ENCODE peak calls at places on chromosomes 6 and 20, in six cellular contexts. T is breast epithelium; S is neural progenitor cell; X is CD4-positive, alpha-beta T cell; D is small intestine; G is heart right ventricle. Z is an unnamed sample.

GRCh38 chr6:108171918-108172516 is 6.2 kb downstream of the NR2E1 start:
- DNase-seq in T (no peak), S (no peak), X (no peak), D (no peak), G (no peak), Z (no peak)

GRCh38 chr6:156175971-156176421 is 601.2 kb upstream of the ARID1B start:
- DNase-seq in T (peak; percentile 44), S (peak; percentile 88), X (no peak), D (peak; percentile 7), G (peak; percentile 75), Z (no peak)

GRCh38 chr6:2158596-2159271 is 86.7 kb downstream of the GMDS start:
- DNase-seq in T (no peak), S (peak; percentile 88), X (no peak), D (no peak), G (no peak), Z (no peak)

GRCh38 chr20:20230741-20231140 is 137.2 kb upstream of the INSM1 start:
- DNase-seq in T (no peak), S (no peak), X (no peak), D (no peak), G (no peak), Z (no peak)

GRCh38 chr20:62025832-62026563 is 39.7 kb downstream of the TAF4 start:
- DNase-seq in T (no peak), S (no peak), X (no peak), D (no peak), G (peak; percentile 63), Z (no peak)

GRCh38 chr20:7893019-7893730 is 47.1 kb downstream of the HAO1 start:
- DNase-seq in T (no peak), S (no peak), X (no peak), D (no peak), G (no peak), Z (peak; percentile 56)

GRCh38 chr6:30862156-30862875 is 22.0 kb upstream of the DDR1 start:
- DNase-seq in T (no peak), S (no peak), X (no peak), D (no peak), G (no peak), Z (no peak)

GRCh38 chr6:22113046-22113766 is 183.6 kb downstream of the PRL start:
- DNase-seq in T (peak; percentile 24), S (no peak), X (no peak), D (no peak), G (peak; percentile 12), Z (peak; percentile 96)

GRCh38 chr6:17432356-17432755 is 39.0 kb downstream of the CAP2 start:
- DNase-seq in T (no peak), S (no peak), X (no peak), D (no peak), G (no peak), Z (no peak)

GRCh38 chr6:23591761-23592160 is 534.3 kb upstream of the NRSN1 start:
- DNase-seq in T (no peak), S (no peak), X (no peak), D (no peak), G (no peak), Z (no peak)

GRCh38 chr20:58433029-58433657 is 44.1 kb downstream of the VAPB start:
- DNase-seq in T (no peak), S (no peak), X (no peak), D (no peak), G (no peak), Z (no peak)
- H3K27ac ChIP-seq in T (no peak overlapping the region), S (no peak overlapping the region), X (no peak overlapping the region), D (peak overlapping the region; percentile 14), G (no peak overlapping the region), Z (no peak overlapping the region)

GRCh38 chr6:89144358-89145041 is 1.4 kb upstream of the PM20D2 start:
- DNase-seq in T (no peak), S (no peak), X (no peak), D (no peak), G (no peak), Z (no peak)

GRCh38 chr6:89145962-89146747 is at the start of gene PM20D2:
- DNase-seq in T (no peak), S (peak; percentile 79), X (peak; percentile 69), D (peak; percentile 64), G (peak; percentile 52), Z (no peak)

GRCh38 chr6:89145461-89145961 is 344 bp upstream of the PM20D2 start:
- DNase-seq in T (no peak), S (peak; percentile 2), X (no peak), D (peak; percentile 58), G (no peak), Z (no peak)

GRCh38 chr6:89148016-89148750 is 2.3 kb downstream of the PM20D2 start:
- DNase-seq in T (no peak), S (no peak), X (no peak), D (no peak), G (no peak), Z (no peak)

DNA sequence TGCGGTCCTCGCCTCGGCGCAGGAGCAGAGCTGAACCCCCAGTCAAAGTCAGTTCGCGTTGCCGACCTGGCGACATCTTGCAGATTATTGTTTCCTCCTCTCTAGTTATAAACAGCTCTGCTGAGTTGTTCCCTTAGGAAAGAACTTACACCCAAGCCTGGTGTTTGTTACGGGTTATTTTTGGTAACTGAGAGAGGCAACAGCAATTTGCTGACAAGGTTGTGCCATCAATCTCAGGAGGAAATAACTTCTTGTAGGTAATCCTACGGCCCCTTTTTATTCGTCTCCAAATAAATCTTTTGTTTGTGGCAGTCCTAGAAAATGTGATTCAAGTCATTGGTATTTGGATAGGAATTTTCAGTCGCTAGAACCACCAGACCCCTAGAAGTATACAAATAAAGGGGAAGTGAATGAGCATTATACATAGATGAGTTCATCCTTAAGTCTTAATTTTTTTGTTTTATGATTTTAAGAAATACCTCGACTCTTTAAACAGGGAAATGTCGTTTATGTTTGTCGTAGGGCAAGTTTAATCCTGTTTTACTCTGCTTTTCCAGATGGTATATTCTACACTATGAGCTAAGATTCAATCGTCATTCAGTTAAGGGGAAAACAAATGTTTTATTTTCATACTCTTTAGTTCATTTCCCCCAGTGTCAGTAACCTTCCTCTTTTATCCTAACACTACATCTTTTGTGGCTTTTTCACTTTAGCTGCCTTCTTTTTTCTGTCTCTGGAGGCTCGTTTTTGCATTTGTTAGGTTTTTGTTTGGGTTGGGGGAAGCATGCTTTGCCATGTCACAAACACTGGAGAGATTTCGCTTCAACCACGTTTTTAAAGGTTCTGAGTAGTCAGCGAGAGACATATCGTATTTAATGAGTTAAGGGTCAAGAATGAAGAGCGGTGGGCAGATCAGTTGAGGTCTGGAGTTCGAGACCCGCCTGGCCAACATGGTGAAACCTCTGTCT is 1.2 kb downstream of the PM20D2 start:
- DNase-seq in T (no peak), S (peak; percentile 37), X (no peak), D (peak; percentile 47), G (peak; percentile 10), Z (no peak)
- H3K27ac ChIP-seq in T (peak overlapping the region; percentile 92), S (no peak overlapping the region), X (no peak overlapping the region), D (peak overlapping the region; percentile 90), G (peak overlapping the region; percentile 88), Z (peak overlapping the region; percentile 65)

GRCh38 chr6:109454483-109455160 is 950 bp downstream of the MICAL1 start:
- DNase-seq in T (peak; percentile 39), S (no peak), X (peak; percentile 63), D (peak; percentile 66), G (peak; percentile 50), Z (no peak)
- H3K27ac ChIP-seq in T (peak overlapping the region; percentile 69), S (peak overlapping the region; percentile 74), X (peak overlapping the region; percentile 91), D (peak overlapping the region; percentile 86), G (peak overlapping the region; percentile 66), Z (peak overlapping the region; percentile 49)

GRCh38 chr20:4088766-4089165 is 73.4 kb upstream of the RNF24 start:
- DNase-seq in T (peak; percentile 7), S (no peak), X (no peak), D (no peak), G (no peak), Z (no peak)

GRCh38 chr20:4092136-4092479 is 76.8 kb upstream of the RNF24 start:
- DNase-seq in T (peak; percentile 12), S (no peak), X (no peak), D (no peak), G (no peak), Z (no peak)

GRCh38 chr20:4090756-4091331 is 75.5 kb upstream of the RNF24 start:
- DNase-seq in T (peak; percentile 11), S (no peak), X (no peak), D (no peak), G (no peak), Z (no peak)

GRCh38 chr20:4087923-4088322 is 72.6 kb upstream of the RNF24 start:
- DNase-seq in T (no peak), S (no peak), X (no peak), D (no peak), G (no peak), Z (no peak)

GRCh38 chr20:4091332-4092135 is 76.2 kb upstream of the RNF24 start:
- DNase-seq in T (peak; percentile 44), S (peak; percentile 77), X (peak; percentile 52), D (peak; percentile 71), G (peak; percentile 51), Z (no peak)
- H3K27ac ChIP-seq in T (no peak overlapping the region), S (no peak overlapping the region), X (no peak overlapping the region), D (no peak overlapping the region), G (no peak overlapping the region), Z (no peak overlapping the region)

DNA sequence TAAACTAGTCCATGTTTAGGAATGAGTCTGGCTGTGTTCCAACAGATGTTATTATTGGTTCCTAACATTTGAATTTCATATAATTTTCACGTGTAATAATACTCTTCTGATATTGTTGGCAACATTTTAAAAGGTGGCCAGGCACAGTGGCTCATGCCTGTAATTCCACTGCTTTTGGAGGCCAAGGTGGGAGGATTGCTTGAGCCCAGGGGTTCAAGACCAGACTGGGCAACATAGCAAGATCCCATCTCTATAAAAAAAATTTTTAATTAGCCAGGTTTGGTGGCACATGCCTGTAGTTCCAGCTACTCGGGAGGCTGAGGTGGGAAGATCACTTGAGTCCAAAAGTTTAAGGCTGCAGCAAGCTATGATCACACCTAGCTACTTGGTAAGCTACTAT is 116.2 kb downstream of the MTHFD1L start:
- DNase-seq in T (no peak), S (no peak), X (no peak), D (no peak), G (no peak), Z (no peak)
- H3K27ac ChIP-seq in T (no peak overlapping the region), S (no peak overlapping the region), X (no peak overlapping the region), D (no peak overlapping the region), G (no peak overlapping the region), Z (no peak overlapping the region)

DNA sequence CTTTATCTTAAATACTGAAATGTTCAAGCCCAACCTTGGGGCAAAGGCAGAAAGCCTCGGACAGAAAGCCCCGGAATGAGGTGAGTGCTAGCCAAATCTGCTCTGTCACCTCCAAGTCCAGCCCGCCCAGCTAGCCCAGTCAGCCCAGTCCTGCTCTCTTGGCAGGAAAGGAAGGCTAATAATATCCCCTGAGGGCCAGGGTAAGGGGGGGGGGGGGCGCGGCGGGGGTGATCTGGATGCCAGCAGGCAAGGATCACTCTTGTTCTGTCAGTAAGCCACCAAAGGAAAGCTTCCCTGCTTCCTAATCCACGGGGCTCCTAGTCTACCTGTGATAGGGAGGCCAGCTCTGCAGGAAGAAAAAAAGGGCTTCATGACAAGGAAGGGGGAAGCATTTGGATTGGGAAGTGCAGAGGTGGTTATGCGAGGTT is 1.1 kb downstream of the NDRG3 start:
- DNase-seq in T (no peak), S (peak; percentile 21), X (no peak), D (peak; percentile 25), G (peak; percentile 71), Z (no peak)
- H3K27ac ChIP-seq in T (peak overlapping the region; percentile 45), S (no peak overlapping the region), X (no peak overlapping the region), D (no peak overlapping the region), G (peak overlapping the region; percentile 85), Z (no peak overlapping the region)

GRCh38 chr6:124984668-124985338 is 22.6 kb downstream of the RNF217 start:
- DNase-seq in T (no peak), S (no peak), X (no peak), D (no peak), G (no peak), Z (no peak)
- H3K27ac ChIP-seq in T (no peak overlapping the region), S (no peak overlapping the region), X (no peak overlapping the region), D (no peak overlapping the region), G (no peak overlapping the region), Z (peak overlapping the region; percentile 80)

Z was measured in epithelial cell of prostate.